ENCODE peak calls at places on chromosomes 2 and 18, in four cellular contexts. H is germinal center, P is upper lobe of left lung, T is T-helper 1 cell. F is an unnamed sample.

GRCh38 chr18:46720521-46720920 is 36.3 kb downstream of the ST8SIA5 start:
- DNase-seq in P (no peak), T (no peak), H (no peak), F (no peak)

GRCh38 chr2:74573747-74574562 is 19.4 kb downstream of the DOK1 start:
- DNase-seq in P (no peak), T (no peak), H (peak), F (peak)

GRCh38 chr18:79877163-79878091 is 74.0 kb downstream of the SLC66A2 start:
- DNase-seq in T (no peak), P (peak), H (no peak), F (no peak)

GRCh38 chr18:3035635-3036034 is 22.7 kb upstream of the LPIN2 start:
- DNase-seq in H (no peak), P (no peak), T (no peak), F (no peak)

GRCh38 chr2:232632904-232633412 is 446 bp upstream of the EFHD1 start:
- DNase-seq in T (no peak), H (no peak), P (peak), F (no peak)

GRCh38 chr2:201955231-201955630 is 78.4 kb upstream of the FZD7 start:
- DNase-seq in T (no peak), P (no peak), H (no peak), F (no peak)

GRCh38 chr18:37537868-37538525 is 27.6 kb downstream of the CELF4 start:
- DNase-seq in H (peak), T (no peak), P (peak), F (peak)

GRCh38 chr18:57223160-57223870 is 76.4 kb downstream of the BOD1L2 start:
- DNase-seq in H (no peak), P (no peak), T (no peak), F (no peak)

GRCh38 chr2:667332-668000 is 9.7 kb downstream of the TMEM18 start:
- DNase-seq in P (no peak), H (no peak), T (no peak), F (peak)

GRCh38 chr18:3720818-3721545 is 271.0 kb downstream of the TGIF1 start:
- DNase-seq in T (no peak), P (no peak), H (no peak), F (peak)

GRCh38 chr2:127566139-127566417 is 30.6 kb downstream of the MYO7B start:
- DNase-seq in H (no peak), T (no peak), P (peak), F (no peak)

GRCh38 chr2:192051533-192051932 is 143.2 kb downstream of the TMEFF2 start:
- DNase-seq in H (no peak), P (no peak), T (no peak), F (no peak)

GRCh38 chr2:27591745-27592144 is 8.9 kb downstream of the ZNF512 start:
- DNase-seq in T (no peak), H (no peak), P (no peak), F (no peak)

GRCh38 chr2:180196419-180196977 is 189.4 kb upstream of the CWC22 start:
- DNase-seq in T (no peak), H (no peak), P (no peak), F (no peak)

GRCh38 chr18:55833543-55833942 is 245.6 kb upstream of the TCF4 start:
- DNase-seq in T (no peak), H (no peak), P (no peak), F (no peak)

GRCh38 chr2:204260162-204260877 is 285.0 kb upstream of the PARD3B start:
- DNase-seq in P (no peak), H (peak), T (no peak), F (peak)

GRCh38 chr2:74499269-74499939 is at the start of gene LBX2:
- DNase-seq in H (no peak), P (peak), T (no peak), F (no peak)

GRCh38 chr2:96084006-96084857 is 32.1 kb downstream of the ADRA2B start:
- DNase-seq in H (no peak), P (no peak), T (no peak), F (no peak)

GRCh38 chr2:106956879-106957278 is 70.9 kb upstream of the ST6GAL2 start:
- DNase-seq in T (no peak), P (no peak), H (no peak), F (no peak)

GRCh38 chr2:239942090-239942489 is 83.1 kb downstream of the NDUFA10 start:
- DNase-seq in H (no peak), T (no peak), P (no peak), F (no peak)

GRCh38 chr2:149041482-149041881 is 3.0 kb downstream of the LYPD6B start:
- DNase-seq in T (no peak), P (no peak), H (no peak), F (no peak)

GRCh38 chr2:43021791-43022500 is 204.5 kb downstream of the ZFP36L2 start:
- DNase-seq in P (peak), T (no peak), H (no peak), F (peak)

F was measured in OCI-LY7.